ENCODE peak calls at places on chromosomes 13 and 19, in five cellular contexts. One of them, this sample, is unnamed.

GRCh38 chr19:30696514-30696913 is 324.3 kb downstream of the ZNF536 start:
- DNase-seq in left lung: no peak
- DNase-seq in CD8-positive, alpha-beta T cell: no peak
- DNase-seq in neuronal stem cell: no peak
- DNase-seq in IMR-90: peak; percentile 9
- DNase-seq in this sample: no peak

GRCh38 chr19:7494416-7495098 is 5.7 kb upstream of the PEX11G start:
- DNase-seq in CD8-positive, alpha-beta T cell: no peak
- DNase-seq in IMR-90: no peak
- DNase-seq in left lung: no peak
- DNase-seq in neuronal stem cell: no peak
- DNase-seq in this sample: no peak

GRCh38 chr13:43331676-43332075 is 308.3 kb downstream of the DNAJC15 start:
- DNase-seq in neuronal stem cell: no peak
- DNase-seq in IMR-90: peak; percentile 10
- DNase-seq in CD8-positive, alpha-beta T cell: no peak
- DNase-seq in left lung: no peak
- DNase-seq in this sample: no peak

GRCh38 chr13:114151031-114151430 is 18.6 kb upstream of the RASA3 start:
- DNase-seq in IMR-90: no peak
- DNase-seq in CD8-positive, alpha-beta T cell: no peak
- DNase-seq in left lung: no peak
- DNase-seq in neuronal stem cell: no peak
- DNase-seq in this sample: no peak

GRCh38 chr13:44331912-44332840 is 41.4 kb upstream of the SERP2 start:
- DNase-seq in left lung: peak; percentile 69
- DNase-seq in CD8-positive, alpha-beta T cell: no peak
- DNase-seq in neuronal stem cell: no peak
- DNase-seq in IMR-90: peak; percentile 84
- DNase-seq in this sample: no peak

GRCh38 chr13:41193469-41193868 is 900 bp downstream of the KBTBD7 start:
- DNase-seq in neuronal stem cell: no peak
- DNase-seq in CD8-positive, alpha-beta T cell: no peak
- DNase-seq in IMR-90: no peak
- DNase-seq in left lung: no peak
- DNase-seq in this sample: no peak

GRCh38 chr13:106096661-106097092 is 438.8 kb downstream of the EFNB2 start:
- DNase-seq in left lung: no peak
- DNase-seq in CD8-positive, alpha-beta T cell: no peak
- DNase-seq in neuronal stem cell: no peak
- DNase-seq in IMR-90: no peak
- DNase-seq in this sample: no peak

GRCh38 chr19:17616686-17616960 is 61.2 kb downstream of the COLGALT1 start:
- DNase-seq in IMR-90: no peak
- DNase-seq in CD8-positive, alpha-beta T cell: no peak
- DNase-seq in neuronal stem cell: no peak
- DNase-seq in left lung: no peak
- DNase-seq in this sample: no peak

GRCh38 chr13:39110518-39111097 is 72.4 kb downstream of the NHLRC3 start:
- DNase-seq in CD8-positive, alpha-beta T cell: no peak
- DNase-seq in IMR-90: no peak
- DNase-seq in neuronal stem cell: no peak
- DNase-seq in left lung: no peak
- DNase-seq in this sample: no peak

GRCh38 chr19:55652311-55653078 is 2.3 kb upstream of the U2AF2 start:
- DNase-seq in IMR-90: no peak
- DNase-seq in CD8-positive, alpha-beta T cell: no peak
- DNase-seq in left lung: no peak
- DNase-seq in neuronal stem cell: no peak
- DNase-seq in this sample: no peak

GRCh38 chr13:30415430-30416030 is 6.8 kb upstream of the UBE2L5 start:
- DNase-seq in left lung: no peak
- DNase-seq in neuronal stem cell: no peak
- DNase-seq in CD8-positive, alpha-beta T cell: no peak
- DNase-seq in IMR-90: no peak
- DNase-seq in this sample: no peak

GRCh38 chr13:63403726-63404125 is 1988.1 kb upstream of the PCDH20 start:
- DNase-seq in IMR-90: no peak
- DNase-seq in CD8-positive, alpha-beta T cell: no peak
- DNase-seq in left lung: no peak
- DNase-seq in neuronal stem cell: no peak
- DNase-seq in this sample: no peak

GRCh38 chr19:14118165-14119051 is 846 bp upstream of the PRKACA start:
- DNase-seq in CD8-positive, alpha-beta T cell: peak; percentile 56
- DNase-seq in neuronal stem cell: peak; percentile 81
- DNase-seq in left lung: peak; percentile 91
- DNase-seq in IMR-90: peak; percentile 75
- DNase-seq in this sample: peak; percentile 29

GRCh38 chr19:48452255-48452654 is 3.1 kb upstream of the KCNJ14 start:
- DNase-seq in CD8-positive, alpha-beta T cell: no peak
- DNase-seq in left lung: no peak
- DNase-seq in neuronal stem cell: no peak
- DNase-seq in IMR-90: no peak
- DNase-seq in this sample: no peak

GRCh38 chr19:10289836-10290438 is at the start of gene ICAM5:
- DNase-seq in left lung: no peak
- DNase-seq in IMR-90: peak; percentile 42
- DNase-seq in neuronal stem cell: no peak
- DNase-seq in CD8-positive, alpha-beta T cell: no peak
- DNase-seq in this sample: no peak

GRCh38 chr13:67147257-67148218 is 82.6 kb downstream of the PCDH9 start:
- DNase-seq in neuronal stem cell: no peak
- DNase-seq in left lung: no peak
- DNase-seq in CD8-positive, alpha-beta T cell: no peak
- DNase-seq in IMR-90: peak; percentile 72
- DNase-seq in this sample: no peak
- H3K27ac ChIP-seq in neuronal stem cell: no peak overlapping the region
- H3K27ac ChIP-seq in left lung: peak overlapping the region; percentile 7
- H3K27ac ChIP-seq in CD8-positive, alpha-beta T cell: no peak overlapping the region
- H3K27ac ChIP-seq in IMR-90: peak overlapping the region; percentile 44
- H3K27ac ChIP-seq in this sample: no peak overlapping the region

DNA sequence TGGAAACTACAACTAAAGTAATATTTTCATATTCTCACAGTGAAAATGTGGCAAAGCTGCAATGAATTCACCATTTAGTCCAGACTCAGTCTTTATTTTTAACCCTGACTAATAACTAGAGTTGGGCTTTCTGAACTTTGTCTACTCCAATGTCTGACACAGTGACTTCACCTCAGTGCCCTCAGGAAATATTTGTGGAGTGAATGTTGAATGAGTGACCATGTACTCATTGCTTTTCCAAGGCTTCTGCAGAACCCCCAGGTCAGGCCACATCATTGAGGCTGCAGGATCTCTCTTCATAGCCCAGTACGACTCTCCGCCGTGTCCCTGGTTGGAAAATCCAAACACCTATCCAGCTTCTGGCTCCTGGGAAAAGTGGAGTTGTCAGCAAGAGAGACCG is 1.8 kb downstream of the ZNF175 start:
- DNase-seq in IMR-90: peak; percentile 90
- DNase-seq in neuronal stem cell: no peak
- DNase-seq in CD8-positive, alpha-beta T cell: no peak
- DNase-seq in left lung: no peak
- DNase-seq in this sample: no peak
- H3K4me3 ChIP-seq in IMR-90: no peak overlapping the region
- H3K4me3 ChIP-seq in neuronal stem cell: no peak overlapping the region
- H3K4me3 ChIP-seq in CD8-positive, alpha-beta T cell: no peak overlapping the region
- H3K4me3 ChIP-seq in left lung: no peak overlapping the region
- H3K4me3 ChIP-seq in this sample: no peak overlapping the region

GRCh38 chr13:23915308-23915707 is 18.0 kb upstream of the C1QTNF9B start:
- DNase-seq in left lung: no peak
- DNase-seq in IMR-90: no peak
- DNase-seq in neuronal stem cell: no peak
- DNase-seq in CD8-positive, alpha-beta T cell: no peak
- DNase-seq in this sample: no peak

GRCh38 chr13:23903906-23904280 is 6.6 kb upstream of the C1QTNF9B start:
- DNase-seq in neuronal stem cell: no peak
- DNase-seq in left lung: no peak
- DNase-seq in IMR-90: no peak
- DNase-seq in CD8-positive, alpha-beta T cell: no peak
- DNase-seq in this sample: no peak

GRCh38 chr13:23905766-23906165 is 8.5 kb upstream of the C1QTNF9B start:
- DNase-seq in IMR-90: no peak
- DNase-seq in left lung: no peak
- DNase-seq in neuronal stem cell: no peak
- DNase-seq in CD8-positive, alpha-beta T cell: no peak
- DNase-seq in this sample: no peak

DNA sequence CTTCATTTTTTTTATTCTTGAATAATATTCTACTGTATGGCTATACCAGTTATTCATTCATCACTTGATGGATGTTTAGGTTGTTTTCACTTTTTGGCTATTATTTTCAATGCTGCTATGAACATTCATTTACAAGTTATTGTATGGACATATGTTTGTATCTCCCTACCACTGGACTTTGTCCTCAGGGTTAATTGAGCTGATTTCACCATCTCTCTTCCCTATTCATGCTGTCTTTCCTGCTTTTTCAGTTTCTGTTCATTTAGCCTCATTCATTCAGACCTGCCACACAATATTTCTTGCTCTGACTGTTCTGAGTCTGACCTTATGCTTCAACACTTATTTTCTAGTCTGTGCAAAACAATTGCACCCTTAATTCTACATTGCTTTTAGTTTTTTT is 12.3 kb upstream of the C1QTNF9B start:
- DNase-seq in CD8-positive, alpha-beta T cell: no peak
- DNase-seq in left lung: no peak
- DNase-seq in IMR-90: no peak
- DNase-seq in neuronal stem cell: no peak
- DNase-seq in this sample: no peak
- H3K27ac ChIP-seq in CD8-positive, alpha-beta T cell: no peak overlapping the region
- H3K27ac ChIP-seq in left lung: no peak overlapping the region
- H3K27ac ChIP-seq in IMR-90: no peak overlapping the region
- H3K27ac ChIP-seq in neuronal stem cell: no peak overlapping the region
- H3K27ac ChIP-seq in this sample: no peak overlapping the region

GRCh38 chr13:66704110-66704509 is 526.0 kb downstream of the PCDH9 start:
- DNase-seq in IMR-90: no peak
- DNase-seq in neuronal stem cell: no peak
- DNase-seq in left lung: no peak
- DNase-seq in CD8-positive, alpha-beta T cell: no peak
- DNase-seq in this sample: no peak

GRCh38 chr13:66703597-66703996 is 526.5 kb downstream of the PCDH9 start:
- DNase-seq in CD8-positive, alpha-beta T cell: no peak
- DNase-seq in left lung: no peak
- DNase-seq in IMR-90: no peak
- DNase-seq in neuronal stem cell: no peak
- DNase-seq in this sample: no peak

DNA sequence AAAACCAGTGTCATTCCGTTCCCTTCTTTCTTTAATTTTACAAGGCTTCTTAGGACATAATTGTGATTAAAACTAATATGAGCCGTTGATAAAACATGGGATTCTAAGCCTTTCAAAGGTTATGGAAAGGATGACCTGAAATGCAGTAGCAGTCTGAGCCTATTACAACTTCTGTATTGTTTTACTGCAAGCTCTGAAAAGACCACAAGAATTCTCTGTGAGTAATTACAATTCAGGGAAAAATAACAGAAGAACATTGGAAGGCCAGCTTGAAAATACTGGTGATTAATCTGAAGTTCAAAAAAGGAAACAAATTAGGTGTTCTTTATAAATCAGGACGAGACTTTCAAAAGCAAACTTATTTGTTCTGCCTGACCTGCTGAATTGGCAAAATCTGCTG is 529.8 kb downstream of the PCDH9 start:
- DNase-seq in neuronal stem cell: no peak
- DNase-seq in IMR-90: no peak
- DNase-seq in left lung: no peak
- DNase-seq in CD8-positive, alpha-beta T cell: no peak
- DNase-seq in this sample: no peak
- H3K4me3 ChIP-seq in neuronal stem cell: no peak overlapping the region
- H3K4me3 ChIP-seq in IMR-90: no peak overlapping the region
- H3K4me3 ChIP-seq in left lung: no peak overlapping the region
- H3K4me3 ChIP-seq in CD8-positive, alpha-beta T cell: no peak overlapping the region
- H3K4me3 ChIP-seq in this sample: no peak overlapping the region

GRCh38 chr19:54023191-54023590 is 31.8 kb downstream of the CACNG6 start:
- DNase-seq in neuronal stem cell: no peak
- DNase-seq in CD8-positive, alpha-beta T cell: no peak
- DNase-seq in IMR-90: no peak
- DNase-seq in left lung: no peak
- DNase-seq in this sample: no peak
- H3K27ac ChIP-seq in neuronal stem cell: no peak overlapping the region
- H3K27ac ChIP-seq in CD8-positive, alpha-beta T cell: no peak overlapping the region
- H3K27ac ChIP-seq in IMR-90: no peak overlapping the region
- H3K27ac ChIP-seq in left lung: peak overlapping the region; percentile 75
- H3K27ac ChIP-seq in this sample: no peak overlapping the region

GRCh38 chr19:8893419-8893818 is 61.2 kb downstream of the MBD3L1 start:
- DNase-seq in CD8-positive, alpha-beta T cell: no peak
- DNase-seq in neuronal stem cell: no peak
- DNase-seq in left lung: no peak
- DNase-seq in IMR-90: no peak
- DNase-seq in this sample: no peak
- H3K4me3 ChIP-seq in CD8-positive, alpha-beta T cell: no peak overlapping the region
- H3K4me3 ChIP-seq in neuronal stem cell: no peak overlapping the region
- H3K4me3 ChIP-seq in left lung: no peak overlapping the region
- H3K4me3 ChIP-seq in IMR-90: no peak overlapping the region
- H3K4me3 ChIP-seq in this sample: no peak overlapping the region

GRCh38 chr19:58034476-58034790 is 608 bp downstream of the ZSCAN1 start:
- DNase-seq in left lung: no peak
- DNase-seq in IMR-90: no peak
- DNase-seq in CD8-positive, alpha-beta T cell: no peak
- DNase-seq in neuronal stem cell: peak; percentile 17
- DNase-seq in this sample: no peak
- H3K27ac ChIP-seq in left lung: no peak overlapping the region
- H3K27ac ChIP-seq in IMR-90: no peak overlapping the region
- H3K27ac ChIP-seq in CD8-positive, alpha-beta T cell: no peak overlapping the region
- H3K27ac ChIP-seq in neuronal stem cell: peak overlapping the region; percentile 83
- H3K27ac ChIP-seq in this sample: no peak overlapping the region

DNA sequence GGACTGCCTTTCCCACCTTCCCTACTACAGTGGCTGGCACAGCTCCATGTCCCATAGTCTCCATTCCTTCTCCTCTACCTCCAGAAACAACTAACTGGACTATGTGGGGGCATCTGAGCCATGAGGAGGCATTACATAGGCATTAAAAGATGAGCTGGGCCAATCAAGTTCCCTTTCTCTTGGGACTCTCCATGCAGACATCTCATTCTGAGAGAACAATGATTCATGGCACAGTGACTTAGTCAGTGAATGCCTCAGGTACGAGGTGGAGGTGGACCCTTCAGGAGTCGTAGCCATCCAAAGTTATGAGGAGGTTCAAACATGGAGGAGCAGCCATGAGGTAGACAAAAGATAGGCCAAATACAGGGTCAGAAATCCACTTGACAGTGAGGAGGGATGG is 70.0 kb downstream of the GPC6 start:
- DNase-seq in IMR-90: peak; percentile 7
- DNase-seq in left lung: no peak
- DNase-seq in neuronal stem cell: no peak
- DNase-seq in CD8-positive, alpha-beta T cell: no peak
- DNase-seq in this sample: no peak
- H3K4me3 ChIP-seq in IMR-90: no peak overlapping the region
- H3K4me3 ChIP-seq in left lung: no peak overlapping the region
- H3K4me3 ChIP-seq in neuronal stem cell: no peak overlapping the region
- H3K4me3 ChIP-seq in CD8-positive, alpha-beta T cell: no peak overlapping the region
- H3K4me3 ChIP-seq in this sample: no peak overlapping the region

This sample was measured in CD8-positive, alpha-beta memory T cell.